ENCODE peak calls at places on chromosome 13, in ten cellular contexts. Z is right atrium auricular region, J is coronary artery, S is testis, A is astrocyte of the cerebellum, C is fibroblast of lung, N is breast epithelium, D is fibroblast of pulmonary artery, W is uterus, X is OCI-LY7. Q is an unnamed sample.

GRCh38 chr13:24173775-24174174 is 13.3 kb downstream of the SPATA13 start:
- DNase-seq in D (no peak), Z (no peak), N (no peak), C (no peak), J (no peak), W (no peak), S (no peak), X (no peak), A (no peak), Q (no peak)

GRCh38 chr13:111184685-111185401 is 69.7 kb downstream of the ARHGEF7 start:
- DNase-seq in J (no peak), W (no peak), D (no peak), X (peak), S (no peak), N (no peak), C (no peak), Z (no peak), A (no peak), Q (peak)

GRCh38 chr13:21999666-22000065 is 328.8 kb downstream of the FGF9 start:
- DNase-seq in W (no peak), X (no peak), J (no peak), N (no peak), A (no peak), D (no peak), S (no peak), C (no peak), Z (no peak), Q (no peak)

GRCh38 chr13:98543380-98544104 is 33.4 kb downstream of the STK24 start:
- DNase-seq in N (no peak), W (no peak), J (no peak), C (no peak), X (no peak), S (no peak), A (no peak), D (no peak), Z (no peak), Q (no peak)

GRCh38 chr13:110713981-110714797 is 689 bp downstream of the ING1 start:
- DNase-seq in A (no peak), X (peak), J (peak), C (peak), N (peak), W (peak), D (peak), Z (peak), S (peak), Q (no peak)

GRCh38 chr13:26721251-26721939 is 39.2 kb downstream of the GPR12 start:
- DNase-seq in X (no peak), C (no peak), D (no peak), N (no peak), A (no peak), J (peak), Z (peak), S (no peak), W (no peak), Q (peak)

GRCh38 chr13:84570831-84571230 is 688.6 kb upstream of the SLITRK1 start:
- DNase-seq in A (no peak), D (no peak), X (no peak), S (no peak), W (no peak), N (no peak), J (no peak), C (peak), Z (no peak), Q (no peak)

GRCh38 chr13:42369071-42369795 is 97.3 kb downstream of the AKAP11 start:
- DNase-seq in J (no peak), Z (no peak), C (no peak), S (no peak), A (no peak), W (no peak), D (no peak), X (no peak), N (no peak), Q (no peak)

GRCh38 chr13:34162545-34162936 is 344.6 kb downstream of the RFC3 start:
- DNase-seq in D (no peak), A (peak), Z (no peak), X (no peak), W (no peak), S (no peak), J (no peak), C (peak), N (no peak), Q (no peak)

GRCh38 chr13:74135306-74136088 is 1.3 kb upstream of the KLF12 start:
- DNase-seq in X (peak), A (no peak), J (peak), N (peak), Z (peak), C (peak), D (peak), W (peak), S (peak), Q (no peak)

GRCh38 chr13:73767747-73768315 is 366.4 kb downstream of the KLF12 start:
- DNase-seq in J (no peak), C (no peak), Z (no peak), D (no peak), N (no peak), A (no peak), X (peak), W (no peak), S (no peak), Q (no peak)

GRCh38 chr13:46392967-46393366 is 5.9 kb upstream of the RUBCNL start:
- DNase-seq in C (no peak), A (no peak), N (no peak), S (no peak), Z (no peak), W (no peak), X (peak), D (no peak), J (no peak), Q (no peak)

GRCh38 chr13:48727252-48728011 is 73.7 kb downstream of the CYSLTR2 start:
- DNase-seq in D (peak), C (peak), X (no peak), J (no peak), Z (no peak), N (no peak), W (peak), A (no peak), S (no peak), Q (no peak)

GRCh38 chr13:48050550-48050949 is 13.0 kb downstream of the NUDT15 start:
- DNase-seq in D (no peak), S (no peak), W (no peak), A (no peak), Z (no peak), N (no peak), J (no peak), C (no peak), X (no peak), Q (no peak)

GRCh38 chr13:39047560-39047959 is 9.3 kb downstream of the NHLRC3 start:
- DNase-seq in X (no peak), S (no peak), C (no peak), A (no peak), N (no peak), Z (no peak), W (no peak), D (no peak), J (no peak), Q (no peak)
- TF ChIP-seq CTCF in X (no peak), S (no peak), C (no peak), A (peak), N (no peak), Z (no peak), W (no peak), D (peak), J (no peak), Q (peak)

DNA sequence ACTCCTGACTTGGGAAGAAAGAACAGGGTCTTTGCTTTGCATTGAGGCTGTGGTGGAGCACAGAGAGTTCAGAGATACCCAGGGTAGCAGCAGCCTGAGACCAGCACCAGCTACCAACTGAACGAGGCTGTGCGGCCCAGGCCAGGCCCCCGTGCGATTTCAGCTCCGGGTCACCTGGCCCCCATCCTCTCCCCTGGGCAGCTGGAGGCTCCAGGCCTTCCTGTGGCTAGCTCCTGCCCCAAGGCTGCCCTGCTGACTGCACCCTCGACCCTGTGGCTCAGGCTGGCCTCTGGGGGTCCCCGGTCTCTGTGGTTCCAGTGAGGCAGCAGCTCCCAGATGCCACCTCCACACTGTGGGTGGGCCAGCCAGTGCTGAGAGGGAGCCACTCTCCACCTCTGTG is 52.8 kb downstream of the MCF2L start:
- DNase-seq in W (no peak), A (no peak), S (no peak), N (no peak), X (no peak), C (no peak), Z (no peak), J (no peak), D (no peak), Q (no peak)
- TF ChIP-seq CTCF in W (no peak), A (no peak), S (no peak), N (no peak), X (no peak), C (no peak), Z (no peak), J (no peak), D (no peak), Q (no peak)

GRCh38 chr13:51222510-51223283 is 499 bp downstream of the FAM124A start:
- DNase-seq in A (no peak), C (no peak), N (no peak), X (no peak), J (no peak), S (no peak), D (no peak), W (no peak), Z (no peak), Q (no peak)
- TF ChIP-seq CTCF in A (peak), C (peak), N (no peak), X (peak), J (no peak), S (no peak), D (peak), W (no peak), Z (no peak), Q (no peak)

GRCh38 chr13:97366172-97366688 is 67.7 kb upstream of the RAP2A start:
- DNase-seq in W (no peak), X (no peak), Z (no peak), C (peak), D (no peak), A (no peak), N (no peak), S (no peak), J (no peak), Q (no peak)
- TF ChIP-seq CTCF in W (no peak), X (no peak), Z (no peak), C (no peak), D (peak), A (peak), N (no peak), S (no peak), J (no peak), Q (peak)

DNA sequence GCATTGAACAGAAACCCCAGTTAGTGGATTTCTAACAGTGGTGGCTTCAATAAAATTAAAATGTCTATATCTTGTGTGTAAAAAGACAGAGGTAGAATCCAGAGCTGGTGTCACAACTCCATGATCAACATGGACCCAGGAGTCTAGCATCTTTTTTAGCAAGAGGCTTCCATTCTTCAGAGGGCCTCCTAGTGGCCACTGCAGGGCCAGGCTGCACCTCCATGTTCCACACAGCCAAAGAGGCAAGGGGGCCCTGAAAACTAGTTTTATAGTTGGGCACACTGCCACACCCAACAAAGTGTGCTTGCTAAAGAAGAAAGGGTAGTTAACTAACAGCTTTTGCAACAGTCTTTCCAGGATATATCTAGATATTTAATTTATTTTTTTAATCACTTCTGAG is 12.9 kb downstream of the N4BP2L1 start:
- DNase-seq in A (no peak), W (no peak), N (no peak), S (no peak), D (no peak), X (peak), C (no peak), Z (no peak), J (no peak), Q (no peak)
- TF ChIP-seq CTCF in A (peak), W (no peak), N (no peak), S (no peak), D (peak), X (peak), C (peak), Z (no peak), J (no peak), Q (peak)